ENCODE peak calls at places on chromosomes 7 and 10, in eight cellular contexts. K is choroid plexus epithelial cell, Y is ecto neural progenitor cell, Z is osteoblast, N is left ventricle myocardium inferior, Q is C1 segment of cervical spinal cord, J is transverse colon, L is hypothalamus. M is an unnamed sample.

GRCh38 chr10:22851865-22852239 is 76.0 kb upstream of the ARMC3 start:
- DNase-seq in Y (no peak), J (no peak), Q (no peak), N (no peak), K (peak; percentile 11), L (no peak), Z (no peak), M (no peak)

GRCh38 chr7:82109288-82109687 is 334.3 kb downstream of the CACNA2D1 start:
- DNase-seq in L (no peak), Y (no peak), K (peak; percentile 59), N (no peak), Q (no peak), Z (no peak), J (no peak), M (no peak)

GRCh38 chr10:62048919-62049636 is 147.6 kb downstream of the ARID5B start:
- DNase-seq in Z (peak; percentile 77), K (peak; percentile 99), N (peak; percentile 82), Y (peak; percentile 85), J (peak; percentile 79), L (peak; percentile 81), Q (peak; percentile 77), M (peak; percentile 79)

GRCh38 chr10:77156406-77156879 is 481.2 kb downstream of the KCNMA1 start:
- DNase-seq in N (no peak), Z (no peak), L (no peak), Y (no peak), J (peak; percentile 47), K (peak; percentile 57), Q (no peak), M (no peak)

GRCh38 chr10:28326516-28327493 is 23.9 kb upstream of the MPP7 start:
- DNase-seq in Z (no peak), L (no peak), N (peak; percentile 23), Y (no peak), Q (no peak), K (peak; percentile 47), J (peak; percentile 14), M (no peak)

GRCh38 chr7:139870406-139870805 is 41.3 kb downstream of the TBXAS1 start:
- DNase-seq in L (no peak), Y (no peak), Z (no peak), K (no peak), J (no peak), N (no peak), Q (no peak), M (no peak)

GRCh38 chr7:12921751-12922345 is 234.4 kb downstream of the ARL4A start:
- DNase-seq in Q (no peak), J (peak; percentile 68), L (no peak), K (no peak), Z (no peak), N (no peak), Y (no peak), M (no peak)

GRCh38 chr10:77787440-77787839 is 139.1 kb downstream of the DLG5 start:
- DNase-seq in J (no peak), K (no peak), N (no peak), Q (no peak), Z (no peak), L (no peak), Y (no peak), M (no peak)

GRCh38 chr7:2445047-2445446 is 31.2 kb downstream of the GRIFIN start:
- DNase-seq in J (no peak), L (peak; percentile 53), K (no peak), N (no peak), Z (peak; percentile 89), Q (peak; percentile 49), Y (no peak), M (no peak)

GRCh38 chr10:4255751-4256150 is 470.7 kb upstream of the KLF6 start:
- DNase-seq in L (no peak), Q (no peak), N (no peak), Y (no peak), J (no peak), K (no peak), Z (no peak), M (no peak)

GRCh38 chr10:129637010-129637409 is 170.0 kb downstream of the MGMT start:
- DNase-seq in Y (no peak), J (no peak), Z (no peak), Q (no peak), K (no peak), L (no peak), N (no peak), M (no peak)

GRCh38 chr7:34224259-34224658 is 318.9 kb downstream of the BMPER start:
- DNase-seq in L (no peak), Q (no peak), Y (no peak), N (no peak), Z (no peak), K (no peak), J (no peak), M (no peak)

GRCh38 chr7:43142703-43143102 is 30.3 kb downstream of the HECW1 start:
- DNase-seq in K (no peak), Q (no peak), N (no peak), Z (no peak), L (no peak), J (no peak), Y (no peak), M (no peak)

GRCh38 chr10:117096559-117097201 is 41.4 kb downstream of the VAX1 start:
- DNase-seq in Q (no peak), J (no peak), N (no peak), L (peak; percentile 24), Y (peak; percentile 50), K (no peak), Z (no peak), M (no peak)

GRCh38 chr7:140035400-140036223 is 27.1 kb downstream of the PARP12 start:
- DNase-seq in L (no peak), K (peak; percentile 39), Z (no peak), N (no peak), Y (no peak), J (no peak), Q (no peak), M (no peak)

GRCh38 chr10:78313636-78314035 is 280.0 kb downstream of the RPS24 start:
- DNase-seq in L (no peak), J (no peak), Z (no peak), Y (no peak), N (no peak), K (no peak), Q (no peak), M (peak; percentile 32)

GRCh38 chr10:95881316-95881715 is 26.5 kb upstream of the CC2D2B start:
- DNase-seq in Q (no peak), K (no peak), L (no peak), J (no peak), Y (no peak), Z (no peak), N (no peak), M (no peak)

GRCh38 chr7:144565586-144565985 is 162.1 kb upstream of the NOBOX start:
- DNase-seq in K (no peak), J (no peak), Y (no peak), Q (no peak), Z (no peak), L (no peak), N (no peak), M (no peak)

GRCh38 chr7:22724861-22725260 is 2.1 kb upstream of the IL6 start:
- DNase-seq in Z (no peak), N (no peak), J (no peak), Y (no peak), L (no peak), Q (no peak), K (no peak), M (no peak)

GRCh38 chr10:132389631-132390454 is 7.2 kb upstream of the PWWP2B start:
- DNase-seq in Q (no peak), Z (peak; percentile 90), N (peak; percentile 11), L (no peak), Y (no peak), J (peak; percentile 10), K (no peak), M (no peak)

GRCh38 chr10:100509241-100509640 is 10.4 kb downstream of the SEC31B start:
- DNase-seq in N (no peak), J (no peak), Y (no peak), Z (no peak), K (no peak), L (no peak), Q (no peak), M (no peak)

GRCh38 chr7:29588900-29589696 is 25.5 kb downstream of the PRR15 start:
- DNase-seq in Y (peak; percentile 60), K (peak; percentile 54), Z (peak; percentile 58), L (no peak), N (no peak), J (peak; percentile 53), Q (no peak), M (no peak)

GRCh38 chr10:75401569-75402485 is at the start of gene ZNF503:
- DNase-seq in N (peak; percentile 97), Y (peak; percentile 97), J (peak; percentile 94), Q (peak; percentile 93), K (peak; percentile 98), L (peak; percentile 90), Z (peak; percentile 100), M (peak; percentile 99)

GRCh38 chr7:148242271-148242801 is 348.2 kb upstream of the C7orf33 start:
- DNase-seq in Q (no peak), L (peak; percentile 50), Y (peak; percentile 55), K (peak; percentile 66), N (no peak), J (peak; percentile 23), Z (no peak), M (no peak)

GRCh38 chr7:88200793-88201192 is 19.0 kb downstream of the SRI start:
- DNase-seq in J (no peak), Z (no peak), L (no peak), Y (no peak), K (no peak), Q (no peak), N (no peak), M (no peak)

GRCh38 chr10:13231808-13232207 is 2.4 kb downstream of the UCMA start:
- DNase-seq in L (no peak), K (no peak), N (no peak), J (no peak), Z (no peak), Q (no peak), Y (no peak), M (no peak)

GRCh38 chr7:20795881-20796280 is 9.2 kb upstream of the SP8 start:
- DNase-seq in J (no peak), K (no peak), Z (no peak), L (no peak), Y (no peak), Q (no peak), N (no peak), M (no peak)

GRCh38 chr10:69362471-69362954 is 54.2 kb downstream of the TACR2 start:
- DNase-seq in K (peak; percentile 52), J (peak; percentile 64), Q (no peak), N (peak; percentile 69), Z (peak; percentile 95), Y (no peak), L (no peak), M (no peak)

GRCh38 chr7:9488555-9488954 is 1055.1 kb downstream of the NXPH1 start:
- DNase-seq in N (no peak), Z (peak; percentile 72), Y (no peak), L (no peak), K (peak; percentile 79), Q (no peak), J (no peak), M (no peak)

GRCh38 chr10:35885076-35885475 is 243.0 kb upstream of the FZD8 start:
- DNase-seq in N (no peak), Y (no peak), Q (no peak), K (no peak), Z (no peak), J (no peak), L (no peak), M (no peak)

GRCh38 chr7:107891619-107892366 is 810 bp downstream of the DLD start:
- DNase-seq in L (no peak), K (peak; percentile 43), J (no peak), N (no peak), Q (no peak), Y (no peak), Z (no peak), M (no peak)

GRCh38 chr7:43537765-43538403 is 45.0 kb upstream of the STK17A start:
- DNase-seq in Y (no peak), J (no peak), K (peak; percentile 73), Z (no peak), L (no peak), N (no peak), Q (no peak), M (no peak)

GRCh38 chr10:110458583-110458920 is 39.2 kb upstream of the DUSP5 start:
- DNase-seq in N (peak; percentile 27), Q (no peak), L (no peak), Z (no peak), K (no peak), J (no peak), Y (no peak), M (no peak)

M was measured in type B pancreatic cell.